ENCODE peak calls at places on chromosomes 4 and X, in seven cellular contexts. One of them, this sample, is unnamed.

GRCh38 chr4:6378493-6379445 is 93.6 kb downstream of the PPP2R2C start:
- DNase-seq in amygdala: no peak
- DNase-seq in kidney tubule cell: no peak
- DNase-seq in HCT116: no peak
- DNase-seq in stimulated activated CD8-positive, alpha-beta memory T cell treated with anti-CD3 and anti-CD28 coated beads, Interleukin-7, amount 100 ng/mL, for 1 hour: no peak
- DNase-seq in naive B cell: no peak
- DNase-seq in A172: no peak
- DNase-seq in this sample: peak

GRCh38 chrX:140762061-140762460 is 52.5 kb downstream of the LINC00632 start:
- DNase-seq in amygdala: peak
- DNase-seq in kidney tubule cell: peak
- DNase-seq in HCT116: no peak
- DNase-seq in stimulated activated CD8-positive, alpha-beta memory T cell treated with anti-CD3 and anti-CD28 coated beads, Interleukin-7, amount 100 ng/mL, for 1 hour: no peak
- DNase-seq in naive B cell: no peak
- DNase-seq in A172: peak
- DNase-seq in this sample: no peak

GRCh38 chrX:20284992-20285391 is 18.3 kb upstream of the RPS6KA3 start:
- DNase-seq in amygdala: no peak
- DNase-seq in kidney tubule cell: no peak
- DNase-seq in HCT116: no peak
- DNase-seq in stimulated activated CD8-positive, alpha-beta memory T cell treated with anti-CD3 and anti-CD28 coated beads, Interleukin-7, amount 100 ng/mL, for 1 hour: no peak
- DNase-seq in naive B cell: no peak
- DNase-seq in A172: no peak
- DNase-seq in this sample: no peak

GRCh38 chr4:28378109-28378830 is 1517.6 kb downstream of the STIM2 start:
- DNase-seq in amygdala: no peak
- DNase-seq in kidney tubule cell: no peak
- DNase-seq in HCT116: no peak
- DNase-seq in stimulated activated CD8-positive, alpha-beta memory T cell treated with anti-CD3 and anti-CD28 coated beads, Interleukin-7, amount 100 ng/mL, for 1 hour: no peak
- DNase-seq in naive B cell: no peak
- DNase-seq in A172: no peak
- DNase-seq in this sample: no peak

GRCh38 chrX:71586929-71587328 is 8.7 kb downstream of the GCNA start:
- DNase-seq in amygdala: no peak
- DNase-seq in kidney tubule cell: no peak
- DNase-seq in HCT116: no peak
- DNase-seq in stimulated activated CD8-positive, alpha-beta memory T cell treated with anti-CD3 and anti-CD28 coated beads, Interleukin-7, amount 100 ng/mL, for 1 hour: no peak
- DNase-seq in naive B cell: no peak
- DNase-seq in A172: no peak
- DNase-seq in this sample: no peak

GRCh38 chrX:87571965-87572364 is 54.4 kb downstream of the KLHL4 start:
- DNase-seq in amygdala: no peak
- DNase-seq in kidney tubule cell: no peak
- DNase-seq in HCT116: no peak
- DNase-seq in stimulated activated CD8-positive, alpha-beta memory T cell treated with anti-CD3 and anti-CD28 coated beads, Interleukin-7, amount 100 ng/mL, for 1 hour: no peak
- DNase-seq in naive B cell: no peak
- DNase-seq in A172: no peak
- DNase-seq in this sample: no peak

GRCh38 chrX:3771756-3772155 is 58.3 kb upstream of the PRKX start:
- DNase-seq in amygdala: no peak
- DNase-seq in kidney tubule cell: no peak
- DNase-seq in HCT116: no peak
- DNase-seq in stimulated activated CD8-positive, alpha-beta memory T cell treated with anti-CD3 and anti-CD28 coated beads, Interleukin-7, amount 100 ng/mL, for 1 hour: no peak
- DNase-seq in naive B cell: no peak
- DNase-seq in A172: no peak
- DNase-seq in this sample: no peak

GRCh38 chrX:13001961-13002671 is 27.2 kb downstream of the TMSB4X start:
- DNase-seq in amygdala: no peak
- DNase-seq in kidney tubule cell: peak
- DNase-seq in HCT116: no peak
- DNase-seq in stimulated activated CD8-positive, alpha-beta memory T cell treated with anti-CD3 and anti-CD28 coated beads, Interleukin-7, amount 100 ng/mL, for 1 hour: no peak
- DNase-seq in naive B cell: no peak
- DNase-seq in A172: no peak
- DNase-seq in this sample: no peak

GRCh38 chr4:168524006-168524405 is 27.2 kb downstream of the PALLD start:
- DNase-seq in amygdala: no peak
- DNase-seq in kidney tubule cell: peak
- DNase-seq in HCT116: no peak
- DNase-seq in stimulated activated CD8-positive, alpha-beta memory T cell treated with anti-CD3 and anti-CD28 coated beads, Interleukin-7, amount 100 ng/mL, for 1 hour: no peak
- DNase-seq in naive B cell: no peak
- DNase-seq in A172: peak
- DNase-seq in this sample: no peak

GRCh38 chr4:31148990-31149389 is 428.8 kb downstream of the PCDH7 start:
- DNase-seq in amygdala: no peak
- DNase-seq in kidney tubule cell: no peak
- DNase-seq in HCT116: no peak
- DNase-seq in stimulated activated CD8-positive, alpha-beta memory T cell treated with anti-CD3 and anti-CD28 coated beads, Interleukin-7, amount 100 ng/mL, for 1 hour: no peak
- DNase-seq in naive B cell: no peak
- DNase-seq in A172: no peak
- DNase-seq in this sample: no peak

GRCh38 chrX:124229374-124229773 is 103.1 kb upstream of the TEX13D start:
- DNase-seq in amygdala: no peak
- DNase-seq in kidney tubule cell: no peak
- DNase-seq in HCT116: no peak
- DNase-seq in stimulated activated CD8-positive, alpha-beta memory T cell treated with anti-CD3 and anti-CD28 coated beads, Interleukin-7, amount 100 ng/mL, for 1 hour: no peak
- DNase-seq in naive B cell: no peak
- DNase-seq in A172: no peak
- DNase-seq in this sample: no peak

GRCh38 chrX:13597928-13598327 is 28.5 kb downstream of the EGFL6 start:
- DNase-seq in amygdala: no peak
- DNase-seq in kidney tubule cell: peak
- DNase-seq in HCT116: no peak
- DNase-seq in stimulated activated CD8-positive, alpha-beta memory T cell treated with anti-CD3 and anti-CD28 coated beads, Interleukin-7, amount 100 ng/mL, for 1 hour: no peak
- DNase-seq in naive B cell: no peak
- DNase-seq in A172: no peak
- DNase-seq in this sample: no peak

GRCh38 chrX:24024819-24025740 is 1.9 kb downstream of the KLHL15 start:
- DNase-seq in amygdala: peak
- DNase-seq in kidney tubule cell: peak
- DNase-seq in HCT116: peak
- DNase-seq in stimulated activated CD8-positive, alpha-beta memory T cell treated with anti-CD3 and anti-CD28 coated beads, Interleukin-7, amount 100 ng/mL, for 1 hour: peak
- DNase-seq in naive B cell: peak
- DNase-seq in A172: peak
- DNase-seq in this sample: peak

GRCh38 chr4:90061881-90062280 is 65.3 kb upstream of the CCSER1 start:
- DNase-seq in amygdala: no peak
- DNase-seq in kidney tubule cell: no peak
- DNase-seq in HCT116: no peak
- DNase-seq in stimulated activated CD8-positive, alpha-beta memory T cell treated with anti-CD3 and anti-CD28 coated beads, Interleukin-7, amount 100 ng/mL, for 1 hour: no peak
- DNase-seq in naive B cell: no peak
- DNase-seq in A172: no peak
- DNase-seq in this sample: no peak

GRCh38 chrX:119690921-119691716 is 1.8 kb downstream of the SEPTIN6 start:
- DNase-seq in amygdala: no peak
- DNase-seq in kidney tubule cell: no peak
- DNase-seq in HCT116: no peak
- DNase-seq in stimulated activated CD8-positive, alpha-beta memory T cell treated with anti-CD3 and anti-CD28 coated beads, Interleukin-7, amount 100 ng/mL, for 1 hour: no peak
- DNase-seq in naive B cell: no peak
- DNase-seq in A172: no peak
- DNase-seq in this sample: no peak

GRCh38 chr4:23333946-23334878 is 555.6 kb downstream of the PPARGC1A start:
- DNase-seq in amygdala: no peak
- DNase-seq in kidney tubule cell: peak
- DNase-seq in HCT116: no peak
- DNase-seq in stimulated activated CD8-positive, alpha-beta memory T cell treated with anti-CD3 and anti-CD28 coated beads, Interleukin-7, amount 100 ng/mL, for 1 hour: no peak
- DNase-seq in naive B cell: no peak
- DNase-seq in A172: peak
- DNase-seq in this sample: no peak

GRCh38 chr4:53313510-53313909 is 52.4 kb downstream of the SCFD2 start:
- DNase-seq in amygdala: peak
- DNase-seq in kidney tubule cell: peak
- DNase-seq in HCT116: no peak
- DNase-seq in stimulated activated CD8-positive, alpha-beta memory T cell treated with anti-CD3 and anti-CD28 coated beads, Interleukin-7, amount 100 ng/mL, for 1 hour: no peak
- DNase-seq in naive B cell: no peak
- DNase-seq in A172: peak
- DNase-seq in this sample: no peak

GRCh38 chr4:2834001-2834921 is 9.4 kb upstream of the ADD1 start:
- DNase-seq in amygdala: no peak
- DNase-seq in kidney tubule cell: no peak
- DNase-seq in HCT116: no peak
- DNase-seq in stimulated activated CD8-positive, alpha-beta memory T cell treated with anti-CD3 and anti-CD28 coated beads, Interleukin-7, amount 100 ng/mL, for 1 hour: no peak
- DNase-seq in naive B cell: no peak
- DNase-seq in A172: no peak
- DNase-seq in this sample: peak

GRCh38 chrX:136525738-136526606 is 6.0 kb upstream of the VGLL1 start:
- DNase-seq in amygdala: peak
- DNase-seq in kidney tubule cell: peak
- DNase-seq in HCT116: no peak
- DNase-seq in stimulated activated CD8-positive, alpha-beta memory T cell treated with anti-CD3 and anti-CD28 coated beads, Interleukin-7, amount 100 ng/mL, for 1 hour: no peak
- DNase-seq in naive B cell: no peak
- DNase-seq in A172: peak
- DNase-seq in this sample: peak

GRCh38 chr4:16122784-16123183 is 39.0 kb upstream of the PROM1 start:
- DNase-seq in amygdala: no peak
- DNase-seq in kidney tubule cell: peak
- DNase-seq in HCT116: no peak
- DNase-seq in stimulated activated CD8-positive, alpha-beta memory T cell treated with anti-CD3 and anti-CD28 coated beads, Interleukin-7, amount 100 ng/mL, for 1 hour: peak
- DNase-seq in naive B cell: no peak
- DNase-seq in A172: no peak
- DNase-seq in this sample: no peak

GRCh38 chr4:833731-834367 is 7.9 kb upstream of the CPLX1 start:
- DNase-seq in amygdala: no peak
- DNase-seq in kidney tubule cell: no peak
- DNase-seq in HCT116: no peak
- DNase-seq in stimulated activated CD8-positive, alpha-beta memory T cell treated with anti-CD3 and anti-CD28 coated beads, Interleukin-7, amount 100 ng/mL, for 1 hour: no peak
- DNase-seq in naive B cell: no peak
- DNase-seq in A172: peak
- DNase-seq in this sample: peak

GRCh38 chr4:110853242-110853641 is 230.4 kb upstream of the PITX2 start:
- DNase-seq in amygdala: no peak
- DNase-seq in kidney tubule cell: no peak
- DNase-seq in HCT116: no peak
- DNase-seq in stimulated activated CD8-positive, alpha-beta memory T cell treated with anti-CD3 and anti-CD28 coated beads, Interleukin-7, amount 100 ng/mL, for 1 hour: no peak
- DNase-seq in naive B cell: no peak
- DNase-seq in A172: no peak
- DNase-seq in this sample: no peak

GRCh38 chr4:46146993-46147392 is 23.1 kb upstream of the GABRG1 start:
- DNase-seq in amygdala: no peak
- DNase-seq in kidney tubule cell: no peak
- DNase-seq in HCT116: no peak
- DNase-seq in stimulated activated CD8-positive, alpha-beta memory T cell treated with anti-CD3 and anti-CD28 coated beads, Interleukin-7, amount 100 ng/mL, for 1 hour: no peak
- DNase-seq in naive B cell: no peak
- DNase-seq in A172: no peak
- DNase-seq in this sample: no peak

GRCh38 chrX:43279341-43279808 is 376.7 kb upstream of the MAOA start:
- DNase-seq in amygdala: no peak
- DNase-seq in kidney tubule cell: no peak
- DNase-seq in HCT116: no peak
- DNase-seq in stimulated activated CD8-positive, alpha-beta memory T cell treated with anti-CD3 and anti-CD28 coated beads, Interleukin-7, amount 100 ng/mL, for 1 hour: no peak
- DNase-seq in naive B cell: no peak
- DNase-seq in A172: no peak
- DNase-seq in this sample: no peak

GRCh38 chr4:76178296-76178695 is 30.1 kb upstream of the NUP54 start:
- DNase-seq in amygdala: no peak
- DNase-seq in kidney tubule cell: no peak
- DNase-seq in HCT116: no peak
- DNase-seq in stimulated activated CD8-positive, alpha-beta memory T cell treated with anti-CD3 and anti-CD28 coated beads, Interleukin-7, amount 100 ng/mL, for 1 hour: no peak
- DNase-seq in naive B cell: no peak
- DNase-seq in A172: no peak
- DNase-seq in this sample: no peak

GRCh38 chr4:87982446-87982845 is 6.9 kb downstream of the SPP1 start:
- DNase-seq in amygdala: no peak
- DNase-seq in kidney tubule cell: peak
- DNase-seq in HCT116: no peak
- DNase-seq in stimulated activated CD8-positive, alpha-beta memory T cell treated with anti-CD3 and anti-CD28 coated beads, Interleukin-7, amount 100 ng/mL, for 1 hour: no peak
- DNase-seq in naive B cell: no peak
- DNase-seq in A172: no peak
- DNase-seq in this sample: no peak

GRCh38 chr4:177250056-177250696 is 59.5 kb upstream of the NEIL3 start:
- DNase-seq in amygdala: peak
- DNase-seq in kidney tubule cell: peak
- DNase-seq in HCT116: peak
- DNase-seq in stimulated activated CD8-positive, alpha-beta memory T cell treated with anti-CD3 and anti-CD28 coated beads, Interleukin-7, amount 100 ng/mL, for 1 hour: peak
- DNase-seq in naive B cell: peak
- DNase-seq in A172: peak
- DNase-seq in this sample: peak

GRCh38 chr4:154719087-154719486 is 24.7 kb upstream of the LRAT start:
- DNase-seq in amygdala: no peak
- DNase-seq in kidney tubule cell: peak
- DNase-seq in HCT116: peak
- DNase-seq in stimulated activated CD8-positive, alpha-beta memory T cell treated with anti-CD3 and anti-CD28 coated beads, Interleukin-7, amount 100 ng/mL, for 1 hour: no peak
- DNase-seq in naive B cell: no peak
- DNase-seq in A172: peak
- DNase-seq in this sample: no peak

GRCh38 chr4:106671711-106672110 is 303.1 kb upstream of the GIMD1 start:
- DNase-seq in amygdala: no peak
- DNase-seq in kidney tubule cell: no peak
- DNase-seq in HCT116: no peak
- DNase-seq in stimulated activated CD8-positive, alpha-beta memory T cell treated with anti-CD3 and anti-CD28 coated beads, Interleukin-7, amount 100 ng/mL, for 1 hour: no peak
- DNase-seq in naive B cell: no peak
- DNase-seq in A172: no peak
- DNase-seq in this sample: no peak

GRCh38 chr4:105306158-105306781 is 159.6 kb downstream of the TET2 start:
- DNase-seq in amygdala: no peak
- DNase-seq in kidney tubule cell: peak
- DNase-seq in HCT116: no peak
- DNase-seq in stimulated activated CD8-positive, alpha-beta memory T cell treated with anti-CD3 and anti-CD28 coated beads, Interleukin-7, amount 100 ng/mL, for 1 hour: no peak
- DNase-seq in naive B cell: no peak
- DNase-seq in A172: peak
- DNase-seq in this sample: no peak

GRCh38 chr4:20638825-20639224 is 61.4 kb upstream of the PACRGL start:
- DNase-seq in amygdala: no peak
- DNase-seq in kidney tubule cell: no peak
- DNase-seq in HCT116: no peak
- DNase-seq in stimulated activated CD8-positive, alpha-beta memory T cell treated with anti-CD3 and anti-CD28 coated beads, Interleukin-7, amount 100 ng/mL, for 1 hour: no peak
- DNase-seq in naive B cell: no peak
- DNase-seq in A172: no peak
- DNase-seq in this sample: no peak

GRCh38 chr4:126582737-126583136 is 1050.0 kb upstream of the INTU start:
- DNase-seq in amygdala: no peak
- DNase-seq in kidney tubule cell: no peak
- DNase-seq in HCT116: no peak
- DNase-seq in stimulated activated CD8-positive, alpha-beta memory T cell treated with anti-CD3 and anti-CD28 coated beads, Interleukin-7, amount 100 ng/mL, for 1 hour: no peak
- DNase-seq in naive B cell: no peak
- DNase-seq in A172: no peak
- DNase-seq in this sample: no peak

GRCh38 chr4:30789219-30789671 is 69.1 kb downstream of the PCDH7 start:
- DNase-seq in amygdala: no peak
- DNase-seq in kidney tubule cell: no peak
- DNase-seq in HCT116: peak
- DNase-seq in stimulated activated CD8-positive, alpha-beta memory T cell treated with anti-CD3 and anti-CD28 coated beads, Interleukin-7, amount 100 ng/mL, for 1 hour: no peak
- DNase-seq in naive B cell: no peak
- DNase-seq in A172: no peak
- DNase-seq in this sample: no peak

GRCh38 chr4:114509340-114509739 is 89.3 kb upstream of the UGT8 start:
- DNase-seq in amygdala: no peak
- DNase-seq in kidney tubule cell: no peak
- DNase-seq in HCT116: no peak
- DNase-seq in stimulated activated CD8-positive, alpha-beta memory T cell treated with anti-CD3 and anti-CD28 coated beads, Interleukin-7, amount 100 ng/mL, for 1 hour: no peak
- DNase-seq in naive B cell: no peak
- DNase-seq in A172: no peak
- DNase-seq in this sample: no peak

GRCh38 chr4:156293657-156294297 is 340.1 kb upstream of the CTSO start:
- DNase-seq in amygdala: no peak
- DNase-seq in kidney tubule cell: peak
- DNase-seq in HCT116: no peak
- DNase-seq in stimulated activated CD8-positive, alpha-beta memory T cell treated with anti-CD3 and anti-CD28 coated beads, Interleukin-7, amount 100 ng/mL, for 1 hour: no peak
- DNase-seq in naive B cell: no peak
- DNase-seq in A172: peak
- DNase-seq in this sample: no peak

This sample was measured in aorta.